ENCODE peak calls at places on chromosomes 2 and 18, in five cellular contexts. U is upper lobe of right lung, P is pancreas, K is NT2/D1, H is adipocyte. M is an unnamed sample. For H3K4me1, the result is how much of the 10 kb centered on the place peaks cover.

GRCh38 chr2:241849616-241850543 is 8.8 kb downstream of the PDCD1 start:
- DNase-seq in U (peak), P (no peak), K (no peak), H (no peak), M (no peak)

GRCh38 chr18:79947054-79947755 is 4.2 kb downstream of the SLC66A2 start:
- DNase-seq in U (peak), P (no peak), K (no peak), H (peak), M (no peak)

GRCh38 chr2:48415765-48416515 is 114.0 kb upstream of the STON1 start:
- DNase-seq in U (no peak), P (no peak), K (peak), H (no peak), M (no peak)

GRCh38 chr2:111534816-111535803 is 348.9 kb downstream of the ANAPC1 start:
- DNase-seq in U (no peak), P (no peak), K (no peak), H (peak), M (no peak)

GRCh38 chr2:109340381-109340780 is 211.4 kb downstream of the SH3RF3 start:
- DNase-seq in U (no peak), P (no peak), K (no peak), H (no peak), M (no peak)

GRCh38 chr18:37243756-37244155 is 321.8 kb downstream of the CELF4 start:
- DNase-seq in U (no peak), P (no peak), K (no peak), H (no peak), M (no peak)

GRCh38 chr2:105596522-105596921 is 148.2 kb upstream of the NCK2 start:
- DNase-seq in U (no peak), P (no peak), K (no peak), H (no peak), M (no peak)

GRCh38 chr2:205477016-205477705 is 205.1 kb upstream of the NRP2 start:
- DNase-seq in U (no peak), P (no peak), K (no peak), H (peak), M (no peak)

GRCh38 chr2:85887566-85888019 is 1.2 kb downstream of the ST3GAL5 start:
- DNase-seq in U (peak), P (peak), K (no peak), H (peak), M (peak)

GRCh38 chr2:95026471-95027368 is 1.2 kb downstream of the MAL start:
- DNase-seq in U (no peak), P (no peak), K (no peak), H (no peak), M (no peak)

DNA sequence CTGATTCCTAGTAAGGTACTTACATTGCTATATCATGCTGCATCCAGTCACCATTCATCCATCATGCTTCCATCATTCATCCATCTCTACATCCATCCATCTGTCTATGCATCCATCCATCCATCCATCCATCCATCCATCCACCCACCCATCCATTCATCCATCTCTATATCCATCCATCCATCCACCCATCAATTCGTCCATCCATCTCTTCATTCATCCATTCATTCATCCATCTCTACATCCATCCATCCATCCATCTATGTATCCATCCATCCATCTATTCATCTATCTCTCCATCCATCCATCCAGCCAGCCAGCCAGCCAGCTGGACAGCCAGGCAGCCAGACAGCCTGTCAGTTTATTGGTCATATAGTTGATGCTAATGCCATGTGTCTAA is 20.7 kb downstream of the PRKCE start:
- DNase-seq in U (no peak), P (no peak), K (no peak), H (no peak), M (no peak)
- H3K4me1 ChIP-seq in U (under half), P (under half), K (under half), H (under half), M (under half)

GRCh38 chr2:60544059-60544458 is 9.4 kb downstream of the BCL11A start:
- DNase-seq in U (no peak), P (no peak), K (no peak), H (no peak), M (no peak)
- H3K4me1 ChIP-seq in U (under half), P (under half), K (under half), H (under half), M (under half)

GRCh38 chr2:30152385-30152784 is 5.6 kb downstream of the YPEL5 start:
- DNase-seq in U (no peak), P (no peak), K (no peak), H (no peak), M (no peak)
- H3K4me1 ChIP-seq in U (half or more), P (half or more), K (under half), H (under half), M (under half)

GRCh38 chr18:12861637-12862036 is 22.4 kb downstream of the PTPN2 start:
- DNase-seq in U (no peak), P (no peak), K (no peak), H (no peak), M (no peak)
- H3K4me1 ChIP-seq in U (under half), P (under half), K (under half), H (under half), M (under half)

DNA sequence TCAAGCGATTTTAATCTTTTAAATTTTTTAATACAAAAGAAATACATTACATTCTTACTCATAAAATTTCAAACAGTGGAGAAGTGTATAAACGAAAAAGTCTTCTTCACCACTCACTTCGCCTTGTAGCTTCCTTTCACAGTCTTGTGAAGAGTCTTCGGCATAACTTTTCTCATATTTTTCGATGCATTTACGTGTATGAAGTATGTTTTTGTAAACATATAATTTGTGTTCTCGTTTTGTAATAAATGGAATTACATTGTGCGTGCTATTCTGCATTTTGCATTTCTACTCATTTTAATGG is 1.1 kb downstream of the SP140L start:
- DNase-seq in U (no peak), P (no peak), K (no peak), H (no peak), M (no peak)
- H3K4me1 ChIP-seq in U (under half), P (under half), K (under half), H (under half), M (under half)

GRCh38 chr2:42123426-42123825 is 45.7 kb upstream of the EML4 start:
- DNase-seq in U (no peak), P (no peak), K (no peak), H (no peak), M (no peak)
- H3K4me1 ChIP-seq in U (under half), P (under half), K (under half), H (under half), M (half or more)

GRCh38 chr2:239292956-239293355 is 107.9 kb downstream of the HDAC4 start:
- DNase-seq in U (peak), P (no peak), K (no peak), H (no peak), M (no peak)

GRCh38 chr2:239295377-239296019 is 105.3 kb downstream of the HDAC4 start:
- DNase-seq in U (no peak), P (no peak), K (peak), H (no peak), M (peak)

GRCh38 chr2:239292531-239292930 is 108.3 kb downstream of the HDAC4 start:
- DNase-seq in U (no peak), P (no peak), K (no peak), H (no peak), M (no peak)

GRCh38 chr2:239294571-239295054 is 106.2 kb downstream of the HDAC4 start:
- DNase-seq in U (no peak), P (no peak), K (no peak), H (no peak), M (peak)

DNA sequence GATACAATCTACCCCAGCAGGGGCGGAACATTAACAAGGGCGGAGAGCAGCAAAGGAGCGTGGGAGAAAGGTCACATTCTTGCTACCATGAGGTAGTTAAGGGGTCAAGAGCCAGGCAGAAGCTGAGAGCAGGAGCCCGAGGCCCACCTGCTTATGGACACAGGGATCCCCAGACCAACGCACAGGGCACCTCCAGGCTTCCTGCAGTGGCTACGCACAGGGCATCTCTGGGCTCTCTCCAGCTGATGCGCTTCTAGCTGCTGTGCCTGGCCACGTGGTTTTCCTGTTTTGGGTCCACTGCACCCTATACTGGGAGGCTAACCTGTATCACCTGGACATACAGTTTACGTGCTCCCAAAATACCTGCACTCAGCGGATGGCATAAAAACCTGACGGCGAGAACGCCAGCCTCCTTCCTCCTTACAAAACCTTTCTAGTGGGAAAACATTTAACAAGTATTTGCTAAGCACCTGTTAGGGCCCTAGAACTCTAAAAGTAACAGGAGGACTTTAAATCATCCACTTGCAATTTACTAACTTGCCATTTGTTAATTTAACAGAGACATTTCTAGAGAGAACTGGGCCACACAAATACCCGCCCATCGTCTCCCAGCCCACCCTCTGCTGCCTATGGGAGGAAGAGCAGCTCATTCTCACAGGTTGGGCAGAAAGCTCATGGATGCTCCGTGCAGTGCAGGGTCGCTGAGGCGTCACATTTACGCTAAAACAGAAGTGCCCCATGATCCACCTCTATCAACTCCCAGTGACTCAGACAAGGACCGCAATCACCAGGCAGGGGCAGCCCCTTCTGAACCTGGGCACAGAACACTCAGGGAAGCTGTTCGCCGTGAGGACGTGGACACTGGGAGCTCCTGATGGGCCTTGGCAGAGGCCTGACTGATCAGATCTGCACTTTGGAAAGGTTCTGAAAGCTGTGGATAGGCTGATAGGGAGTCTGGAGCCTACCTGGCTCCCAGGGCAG is 107.1 kb downstream of the HDAC4 start:
- DNase-seq in U (peak), P (no peak), K (no peak), H (no peak), M (peak)
- H3K4me1 ChIP-seq in U (under half), P (under half), K (under half), H (under half), M (half or more)

GRCh38 chr2:28377984-28378678 is 14.5 kb upstream of the FOSL2 start:
- DNase-seq in U (peak), P (no peak), K (no peak), H (no peak), M (no peak)
- H3K4me1 ChIP-seq in U (under half), P (under half), K (under half), H (under half), M (under half)

M was measured in CD8-positive, alpha-beta memory T cell.